ENCODE peak calls at places on chromosomes 11 and 22, in four cellular contexts. A, C, G and S are unnamed samples.

GRCh38 chr11:86696004-86696403 is 23.6 kb upstream of the ME3 start:
- DNase-seq in A (peak; percentile 93), C (no peak), G (peak; percentile 92), S (no peak)

GRCh38 chr11:11538277-11538960 is 83.4 kb downstream of the GALNT18 start:
- DNase-seq in A (no peak), C (no peak), G (no peak), S (no peak)

GRCh38 chr11:10909141-10909883 is 51.5 kb upstream of the ZBED5 start:
- DNase-seq in A (no peak), C (no peak), G (peak; percentile 42), S (no peak)

GRCh38 chr11:83002047-83002446 is 69.7 kb downstream of the RAB30 start:
- DNase-seq in A (no peak), C (no peak), G (no peak), S (no peak)

GRCh38 chr11:129457321-129457720 is 81.7 kb downstream of the BARX2 start:
- DNase-seq in A (no peak), C (no peak), G (no peak), S (no peak)

GRCh38 chr11:18836415-18836814 is 44.8 kb upstream of the PTPN5 start:
- DNase-seq in A (peak; percentile 1), C (no peak), G (no peak), S (no peak)

GRCh38 chr11:44530413-44531115 is 34.9 kb upstream of the CD82 start:
- DNase-seq in A (peak; percentile 29), C (no peak), G (peak; percentile 19), S (no peak)

GRCh38 chr11:65927904-65928397 is 8.7 kb downstream of the DRAP1 start:
- DNase-seq in A (peak; percentile 44), C (no peak), G (no peak), S (no peak)

GRCh38 chr11:33125611-33126010 is 35.7 kb downstream of the CSTF3 start:
- DNase-seq in A (no peak), C (no peak), G (no peak), S (no peak)

GRCh38 chr11:110251837-110252236 is 44.6 kb downstream of the RDX start:
- DNase-seq in A (peak; percentile 29), C (no peak), G (peak; percentile 65), S (no peak)

GRCh38 chr11:92340839-92341238 is 116.2 kb downstream of the FAT3 start:
- DNase-seq in A (no peak), C (peak; percentile 78), G (peak; percentile 2), S (peak; percentile 70)

GRCh38 chr11:35944503-35945136 is 758 bp downstream of the LDLRAD3 start:
- DNase-seq in A (no peak), C (no peak), G (no peak), S (no peak)

GRCh38 chr22:20459862-20460261 is 22.2 kb upstream of the SCARF2 start:
- DNase-seq in A (no peak), C (no peak), G (no peak), S (no peak)

GRCh38 chr11:20109731-20110445 is 50.4 kb downstream of the DBX1 start:
- DNase-seq in A (peak; percentile 46), C (no peak), G (peak; percentile 24), S (no peak)

GRCh38 chr11:123535401-123535800 is 105.3 kb downstream of the GRAMD1B start:
- DNase-seq in A (no peak), C (no peak), G (no peak), S (no peak)

GRCh38 chr11:102047305-102047924 is at the start of gene CFAP300:
- DNase-seq in A (peak; percentile 81), C (peak; percentile 85), G (peak; percentile 33), S (peak; percentile 78)

GRCh38 chr22:36239150-36239400 is 252 bp downstream of the APOL2 start:
- DNase-seq in A (no peak), C (no peak), G (no peak), S (no peak)

GRCh38 chr22:36236338-36237319 is 2.7 kb downstream of the APOL2 start:
- DNase-seq in A (no peak), C (no peak), G (no peak), S (peak; percentile 16)

GRCh38 chr22:36239401-36240171 is at the start of gene APOL2:
- DNase-seq in A (peak; percentile 98), C (peak; percentile 83), G (peak; percentile 93), S (peak; percentile 96)

GRCh38 chr22:36237462-36238347 is 1.6 kb downstream of the APOL2 start:
- DNase-seq in A (peak; percentile 47), C (no peak), G (no peak), S (peak; percentile 23)

DNA sequence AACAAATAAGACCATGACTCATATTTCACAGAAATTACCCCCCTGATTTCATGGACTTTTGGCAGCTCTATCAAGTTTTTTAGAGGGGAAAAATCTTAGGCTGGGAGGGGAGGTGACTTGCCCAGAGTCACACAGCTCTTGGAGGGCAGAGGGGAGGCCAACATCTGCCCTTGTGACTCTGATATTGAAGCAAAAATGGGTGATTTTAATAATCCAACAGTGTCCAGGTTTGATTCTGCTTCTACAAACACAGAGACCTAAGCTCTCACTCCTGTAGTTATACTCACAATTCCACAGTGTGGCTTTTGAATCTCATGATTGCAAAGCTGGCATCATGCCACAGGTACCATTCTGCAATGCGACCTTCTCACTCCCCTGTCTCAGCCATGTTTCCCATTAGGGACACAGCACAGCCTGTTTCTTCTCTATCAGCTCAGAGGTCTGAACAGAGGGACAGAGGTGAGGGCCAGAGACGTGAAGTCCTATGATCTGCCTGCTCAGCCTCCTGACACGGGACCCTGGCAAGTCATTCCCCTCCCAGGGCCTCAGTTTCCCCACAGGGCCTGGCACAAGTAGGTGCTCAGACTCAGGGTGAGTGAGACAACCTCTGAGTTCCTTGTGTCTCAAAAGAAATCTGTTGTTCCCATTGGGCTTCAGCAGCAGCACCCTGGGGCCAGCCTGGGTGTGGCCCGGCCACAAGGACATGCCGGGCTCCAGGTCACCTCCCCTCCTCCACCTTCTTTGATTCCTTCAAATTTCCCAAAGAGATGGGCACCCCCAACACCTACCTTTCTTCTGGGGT is 778 bp downstream of the APOL2 start:
- DNase-seq in A (no peak), C (no peak), G (no peak), S (peak; percentile 18)
- H3K27ac ChIP-seq in A (peak overlapping the region; percentile 94), C (peak overlapping the region; percentile 21), G (peak overlapping the region; percentile 73), S (no peak overlapping the region)

GRCh38 chr22:31248138-31248745 is 36.1 kb downstream of the LIMK2 start:
- DNase-seq in A (peak; percentile 96), C (peak; percentile 68), G (peak; percentile 94), S (peak; percentile 94)
- H4K91ac ChIP-seq in A (no peak overlapping the region), C (no peak overlapping the region), G (peak overlapping the region; percentile 88), S (no peak overlapping the region)

GRCh38 chr11:15750535-15751297 is 605.6 kb downstream of the SOX6 start:
- DNase-seq in A (no peak), C (no peak), G (no peak), S (no peak)
- H2BK15ac ChIP-seq in A (peak overlapping the region; percentile 7), C (no peak overlapping the region), G (no peak overlapping the region), S (no peak overlapping the region)

GRCh38 chr22:30574095-30574981 is at the start of gene GAL3ST1:
- DNase-seq in A (no peak), C (no peak), G (no peak), S (peak; percentile 59)

GRCh38 chr22:30575011-30575671 is 676 bp upstream of the GAL3ST1 start:
- DNase-seq in A (peak; percentile 17), C (no peak), G (peak; percentile 70), S (peak; percentile 53)

GRCh38 chr22:30572840-30573593 is 1.4 kb downstream of the GAL3ST1 start:
- DNase-seq in A (no peak), C (no peak), G (no peak), S (no peak)

GRCh38 chr22:30572210-30572609 is 2.3 kb downstream of the GAL3ST1 start:
- DNase-seq in A (no peak), C (no peak), G (no peak), S (no peak)

GRCh38 chr22:30573594-30574094 is 821 bp downstream of the GAL3ST1 start:
- DNase-seq in A (no peak), C (no peak), G (no peak), S (no peak)
- H3K27ac ChIP-seq in A (peak overlapping the region; percentile 82), C (no peak overlapping the region), G (no peak overlapping the region), S (no peak overlapping the region)

DNA sequence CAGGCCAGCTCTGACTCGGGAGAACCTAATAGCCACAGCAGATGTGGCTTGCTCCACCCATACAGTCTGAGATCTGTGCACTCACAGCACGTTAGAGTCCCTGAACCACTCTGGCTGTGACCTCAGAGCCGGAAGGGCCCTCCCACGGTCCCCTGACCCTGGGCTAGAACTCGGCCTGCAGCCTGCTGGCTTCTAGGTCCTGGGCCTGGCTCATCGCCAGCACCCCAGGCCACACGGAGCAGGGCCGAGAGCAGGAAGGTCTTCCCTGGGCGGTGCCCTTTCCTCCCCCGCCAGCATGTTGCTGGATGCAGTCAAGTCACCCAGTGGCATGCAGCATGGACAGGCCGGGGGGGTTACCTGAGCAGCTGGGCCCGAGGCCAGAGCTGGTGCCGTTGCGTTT is 35.3 kb upstream of the TTLL12 start:
- DNase-seq in A (no peak), C (no peak), G (no peak), S (no peak)
- H4K91ac ChIP-seq in A (no peak overlapping the region), C (no peak overlapping the region), G (no peak overlapping the region), S (no peak overlapping the region)

DNA sequence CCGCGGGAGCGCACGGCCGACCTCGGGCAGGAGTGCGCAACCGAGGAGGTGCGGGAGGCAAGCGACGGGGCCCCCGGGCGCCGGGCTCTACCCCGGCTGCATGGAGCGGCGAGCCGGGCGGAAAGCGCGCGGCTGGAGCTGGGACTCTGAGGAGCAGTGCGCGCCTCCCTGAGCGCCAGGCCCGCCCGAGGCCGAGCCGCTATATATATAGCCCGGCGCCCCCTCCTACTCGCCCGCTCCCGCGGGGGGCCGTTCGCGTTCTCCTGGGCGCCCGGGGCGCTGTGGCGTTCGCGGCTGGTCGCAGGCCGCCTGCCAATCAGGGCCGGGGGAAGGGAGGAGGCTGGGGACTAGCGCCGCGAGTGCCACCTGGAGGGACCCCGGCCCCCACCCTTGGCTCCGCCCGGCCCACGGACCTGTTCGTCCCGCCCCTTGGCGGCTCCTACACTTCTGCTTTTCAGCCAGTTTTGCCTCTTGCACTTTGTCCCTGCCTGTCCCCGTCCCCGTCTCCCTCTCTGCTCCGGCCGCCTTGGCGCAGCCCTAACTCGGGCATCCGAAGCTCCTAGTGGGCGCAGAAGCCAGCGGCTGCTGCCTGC is at the start of gene FGF4:
- DNase-seq in A (no peak), C (peak; percentile 83), G (no peak), S (peak; percentile 69)
- H2BK15ac ChIP-seq in A (no peak within 1 kb of the TSS), C (peak within 1 kb of the TSS; percentile 81), G (no peak within 1 kb of the TSS), S (no peak within 1 kb of the TSS)

GRCh38 chr11:116731821-116732739 is 40.7 kb downstream of the BUD13 start:
- DNase-seq in A (no peak), C (peak; percentile 71), G (no peak), S (peak; percentile 71)

GRCh38 chr11:116730241-116730561 is 42.6 kb downstream of the BUD13 start:
- DNase-seq in A (no peak), C (no peak), G (no peak), S (no peak)

GRCh38 chr11:116729501-116730240 is 43.1 kb downstream of the BUD13 start:
- DNase-seq in A (no peak), C (no peak), G (no peak), S (no peak)

GRCh38 chr11:116731097-116731761 is 41.6 kb downstream of the BUD13 start:
- DNase-seq in A (peak; percentile 3), C (peak; percentile 77), G (peak; percentile 10), S (peak; percentile 82)

GRCh38 chr11:116730568-116730967 is 42.2 kb downstream of the BUD13 start:
- DNase-seq in A (no peak), C (no peak), G (no peak), S (no peak)
- H3K27ac ChIP-seq in A (no peak overlapping the region), C (no peak overlapping the region), G (no peak overlapping the region), S (no peak overlapping the region)

DNA sequence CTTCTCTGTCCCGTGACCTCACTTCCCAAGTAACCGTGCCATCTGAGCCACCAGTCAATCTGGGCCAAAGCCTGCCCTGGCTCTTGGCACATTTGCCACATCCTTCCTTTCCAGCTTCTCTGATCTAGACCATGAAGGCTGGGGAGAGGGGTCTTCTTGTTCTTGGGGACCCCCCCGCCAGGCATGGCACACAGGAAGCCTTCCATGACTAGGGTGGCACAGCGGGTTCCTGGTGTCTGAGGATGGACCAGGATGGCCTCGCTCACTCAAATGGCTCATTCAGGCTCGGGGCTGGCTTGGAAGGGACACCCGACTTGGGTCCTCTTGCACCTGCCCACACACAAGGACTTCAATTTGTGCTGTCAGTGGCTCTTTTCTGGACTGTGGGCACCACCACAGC is 121.3 kb downstream of the BCR start:
- DNase-seq in A (no peak), C (no peak), G (no peak), S (no peak)
- H4K91ac ChIP-seq in A (no peak overlapping the region), C (no peak overlapping the region), G (no peak overlapping the region), S (no peak overlapping the region)